ENCODE peak calls at places on chromosomes 5 and 9, in nine cellular contexts. H is type B pancreatic cell; D is effector CD4-positive, alpha-beta T cell; P is NCI-H748 treated with DMSO at 0.1 percent for 48 hours; M is H54; L is ACHN; Z is activated T-helper 1 cell treated with Interleukin-2 at 50 U/mL for 16 hours; K is AG08396; N is activated CD4-positive, alpha-beta T cell treated with anti-CD3 and anti-CD28 coated beads, Interleukin-2, amount 10 ng/mL, durations not matched to agents 7 days and 5 days. C is an unnamed sample.

GRCh38 chr9:131117111-131117761 is 8.2 kb upstream of the NUP214 start:
- DNase-seq in H (no peak), D (no peak), P (no peak), M (no peak), L (no peak), Z (no peak), K (no peak), N (no peak), C (no peak)

GRCh38 chr9:129185402-129185801 is 7.3 kb upstream of the IER5L start:
- DNase-seq in H (no peak), D (no peak), P (no peak), M (no peak), L (no peak), Z (no peak), K (no peak), N (no peak), C (no peak)

GRCh38 chr5:64339776-64340175 is 166.0 kb upstream of the RGS7BP start:
- DNase-seq in H (no peak), D (no peak), P (no peak), M (no peak), L (no peak), Z (no peak), K (no peak), N (no peak), C (no peak)

GRCh38 chr5:33806736-33807442 is 84.9 kb downstream of the ADAMTS12 start:
- DNase-seq in H (no peak), D (no peak), P (no peak), M (no peak), L (no peak), Z (no peak), K (peak), N (no peak), C (no peak)

GRCh38 chr5:151295801-151296477 is 7.6 kb downstream of the SLC36A3 start:
- DNase-seq in H (no peak), D (no peak), P (no peak), M (no peak), L (no peak), Z (no peak), K (no peak), N (no peak), C (no peak)

GRCh38 chr5:41181691-41182564 is 31.4 kb downstream of the C6 start:
- DNase-seq in H (no peak), D (no peak), P (no peak), M (no peak), L (no peak), Z (no peak), K (no peak), N (no peak), C (no peak)

GRCh38 chr5:80093796-80094195 is 58.6 kb downstream of the THBS4 start:
- DNase-seq in H (no peak), D (no peak), P (no peak), M (no peak), L (peak), Z (no peak), K (no peak), N (no peak), C (peak)

GRCh38 chr9:34379334-34380033 is 2.8 kb upstream of the MYORG start:
- DNase-seq in H (peak), D (peak), P (peak), M (peak), L (peak), Z (peak), K (peak), N (peak), C (peak)

GRCh38 chr9:89869774-89870173 is 265.0 kb downstream of the GADD45G start:
- DNase-seq in H (no peak), D (no peak), P (no peak), M (no peak), L (no peak), Z (no peak), K (no peak), N (no peak), C (no peak)

GRCh38 chr9:33157960-33158359 is 9.2 kb downstream of the B4GALT1 start:
- DNase-seq in H (no peak), D (no peak), P (no peak), M (no peak), L (no peak), Z (no peak), K (no peak), N (no peak), C (no peak)

GRCh38 chr9:109319631-109320233 is 1.1 kb downstream of the EPB41L4B start:
- DNase-seq in H (peak), D (no peak), P (no peak), M (no peak), L (no peak), Z (no peak), K (no peak), N (peak), C (peak)

GRCh38 chr9:133370680-133371079 is 5.2 kb downstream of the SURF4 start:
- DNase-seq in H (no peak), D (peak), P (no peak), M (no peak), L (no peak), Z (no peak), K (no peak), N (peak), C (no peak)

GRCh38 chr5:55441954-55442353 is 92.8 kb downstream of the PLPP1 start:
- DNase-seq in H (no peak), D (no peak), P (no peak), M (no peak), L (no peak), Z (no peak), K (no peak), N (no peak), C (no peak)

GRCh38 chr9:130624154-130624553 is 40.2 kb upstream of the PRDM12 start:
- DNase-seq in H (no peak), D (no peak), P (no peak), M (no peak), L (no peak), Z (no peak), K (no peak), N (no peak), C (no peak)

GRCh38 chr5:71862661-71863060 is 143.6 kb downstream of the CARTPT start:
- DNase-seq in H (no peak), D (no peak), P (no peak), M (no peak), L (no peak), Z (no peak), K (no peak), N (no peak), C (no peak)

GRCh38 chr9:69809304-69809863 is 11.2 kb upstream of the CFAP95 start:
- DNase-seq in H (no peak), D (no peak), P (no peak), M (peak), L (peak), Z (no peak), K (peak), N (peak), C (peak)

GRCh38 chr5:110956280-110956912 is 115.1 kb upstream of the TSLP start:
- DNase-seq in H (no peak), D (no peak), P (no peak), M (no peak), L (no peak), Z (no peak), K (no peak), N (no peak), C (no peak)

GRCh38 chr9:112112519-112112918 is 62.6 kb downstream of the SUSD1 start:
- DNase-seq in H (no peak), D (no peak), P (no peak), M (peak), L (peak), Z (no peak), K (peak), N (no peak), C (no peak)